ENCODE peak calls at places on chromosomes 7 and 10, in six cellular contexts. V is H9, Z is mesenchymal stem cell, I is neuronal stem cell, B is H1, W is IMR-90. R is an unnamed sample.

GRCh38 chr7:44099669-44100068 is 4.5 kb upstream of the AEBP1 start:
- DNase-seq in V (no peak), Z (no peak), I (no peak), B (no peak), W (no peak), R (no peak)

GRCh38 chr10:62850646-62851045 is 34.5 kb upstream of the EGR2 start:
- DNase-seq in V (no peak), Z (no peak), I (no peak), B (no peak), W (no peak), R (no peak)

GRCh38 chr7:122300607-122301079 is 3.9 kb downstream of the FEZF1 start:
- DNase-seq in V (no peak), Z (no peak), I (no peak), B (no peak), W (no peak), R (no peak)

GRCh38 chr7:8058322-8058721 is 89.7 kb downstream of the GLCCI1 start:
- DNase-seq in V (no peak), Z (no peak), I (no peak), B (no peak), W (no peak), R (no peak)

GRCh38 chr7:42747073-42747472 is 164.8 kb downstream of the C7orf25 start:
- DNase-seq in V (no peak), Z (peak; percentile 22), I (no peak), B (no peak), W (no peak), R (no peak)

GRCh38 chr7:50221028-50221427 is 83.5 kb upstream of the IKZF1 start:
- DNase-seq in V (no peak), Z (no peak), I (no peak), B (no peak), W (no peak), R (no peak)

GRCh38 chr7:157468221-157469111 is 131.7 kb downstream of the DNAJB6 start:
- DNase-seq in V (peak; percentile 23), Z (no peak), I (no peak), B (no peak), W (no peak), R (no peak)

GRCh38 chr7:12322903-12323300 is 80.8 kb downstream of the VWDE start:
- DNase-seq in V (no peak), Z (no peak), I (no peak), B (no peak), W (no peak), R (no peak)

GRCh38 chr7:26686448-26686981 is 177.9 kb downstream of the SKAP2 start:
- DNase-seq in V (peak; percentile 66), Z (peak; percentile 72), I (peak; percentile 31), B (peak; percentile 19), W (peak; percentile 92), R (peak; percentile 77)

GRCh38 chr7:90409667-90410066 is 6.4 kb downstream of the CLDN12 start:
- DNase-seq in V (no peak), Z (no peak), I (no peak), B (no peak), W (no peak), R (no peak)

DNA sequence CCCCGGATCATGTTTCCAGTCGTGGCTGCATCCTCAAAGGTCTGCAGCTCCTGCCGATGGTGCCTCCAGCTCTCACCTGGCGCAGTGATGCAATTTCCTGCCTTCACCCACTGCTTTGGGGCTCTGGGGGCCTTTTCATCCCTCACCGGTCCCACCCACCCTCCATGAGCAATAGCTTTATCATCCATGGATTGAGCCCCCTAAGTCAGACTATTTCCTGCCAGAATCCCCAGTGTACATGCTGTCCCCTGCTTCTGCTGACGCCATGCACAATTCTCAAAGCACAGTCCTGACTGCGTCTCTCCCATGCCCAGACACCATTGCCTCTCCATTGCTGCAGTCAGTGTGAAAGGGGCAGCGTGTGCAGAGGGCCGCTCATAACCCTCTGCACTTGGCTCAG is 49.7 kb downstream of the FAM241B start:
- DNase-seq in V (no peak), Z (no peak), I (no peak), B (no peak), W (no peak), R (no peak)
- H3K14ac ChIP-seq in V (no peak overlapping the region), Z (no peak overlapping the region), I (no peak overlapping the region), B (no peak overlapping the region), W (no peak overlapping the region), R (no peak overlapping the region)

DNA sequence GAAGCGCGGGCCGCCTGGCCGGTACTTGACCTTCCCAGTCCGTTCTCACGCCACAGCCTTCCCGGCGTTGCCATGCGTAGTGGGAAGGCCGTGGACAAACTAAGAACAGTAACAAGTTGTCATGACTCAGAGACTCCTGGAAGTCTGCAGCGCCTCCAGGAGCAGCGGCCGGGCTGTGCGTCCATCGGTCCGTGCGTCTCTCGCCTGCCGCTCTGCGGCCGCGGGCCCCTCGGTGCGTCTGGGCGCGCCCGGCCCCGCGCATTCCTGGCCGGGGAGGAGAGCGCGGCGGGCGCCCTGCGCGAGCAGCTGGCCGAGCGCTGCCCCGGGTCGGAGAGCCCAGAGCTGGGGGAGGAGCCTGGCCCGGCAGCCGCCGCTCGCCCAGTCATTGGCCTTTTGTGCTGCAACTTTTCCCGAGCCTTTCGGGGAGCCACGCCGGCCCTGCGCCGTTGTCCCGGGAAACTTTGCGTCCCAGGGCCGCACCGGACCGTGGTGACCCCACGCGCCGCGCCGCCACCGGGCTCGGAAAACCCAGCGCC is 123.7 kb downstream of the TACC2 start:
- DNase-seq in V (peak; percentile 81), Z (peak; percentile 99), I (peak; percentile 70), B (peak; percentile 58), W (peak; percentile 96), R (peak; percentile 95)
- H3K14ac ChIP-seq in V (peak overlapping the region; percentile 86), Z (peak overlapping the region; percentile 71), I (no peak overlapping the region), B (no peak overlapping the region), W (peak overlapping the region; percentile 14), R (peak overlapping the region; percentile 88)

DNA sequence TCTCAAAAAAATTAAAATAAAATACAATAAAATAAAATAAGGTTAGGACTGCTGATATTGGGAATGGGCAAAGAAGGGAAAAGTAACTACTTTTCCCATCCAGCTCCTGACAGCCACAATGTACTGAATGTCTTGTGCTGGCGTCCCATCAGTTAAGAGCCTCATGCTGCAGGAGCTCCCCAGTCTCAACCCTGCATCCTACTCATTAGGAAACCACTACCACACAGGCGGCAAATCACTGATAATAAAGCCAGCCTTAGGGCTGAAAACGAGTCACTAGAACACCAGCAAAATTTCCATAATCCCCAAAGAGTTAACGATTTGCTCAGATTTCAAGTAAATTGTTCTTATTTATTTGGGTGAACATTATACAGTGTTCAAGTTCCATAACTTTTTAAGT is 4.3 kb downstream of the YWHAG start:
- DNase-seq in V (no peak), Z (no peak), I (no peak), B (no peak), W (no peak), R (no peak)
- H3K14ac ChIP-seq in V (no peak overlapping the region), Z (no peak overlapping the region), I (no peak overlapping the region), B (no peak overlapping the region), W (no peak overlapping the region), R (no peak overlapping the region)

GRCh38 chr7:300048-300447 is 10.1 kb downstream of the FOXL3 start:
- DNase-seq in V (no peak), Z (no peak), I (no peak), B (no peak), W (no peak), R (no peak)

GRCh38 chr7:299628-300027 is 9.7 kb downstream of the FOXL3 start:
- DNase-seq in V (no peak), Z (no peak), I (no peak), B (no peak), W (no peak), R (no peak)

GRCh38 chr7:301291-302053 is 11.5 kb downstream of the FOXL3 start:
- DNase-seq in V (no peak), Z (no peak), I (no peak), B (no peak), W (no peak), R (no peak)

GRCh38 chr7:299169-299568 is 9.2 kb downstream of the FOXL3 start:
- DNase-seq in V (no peak), Z (no peak), I (no peak), B (no peak), W (no peak), R (no peak)

DNA sequence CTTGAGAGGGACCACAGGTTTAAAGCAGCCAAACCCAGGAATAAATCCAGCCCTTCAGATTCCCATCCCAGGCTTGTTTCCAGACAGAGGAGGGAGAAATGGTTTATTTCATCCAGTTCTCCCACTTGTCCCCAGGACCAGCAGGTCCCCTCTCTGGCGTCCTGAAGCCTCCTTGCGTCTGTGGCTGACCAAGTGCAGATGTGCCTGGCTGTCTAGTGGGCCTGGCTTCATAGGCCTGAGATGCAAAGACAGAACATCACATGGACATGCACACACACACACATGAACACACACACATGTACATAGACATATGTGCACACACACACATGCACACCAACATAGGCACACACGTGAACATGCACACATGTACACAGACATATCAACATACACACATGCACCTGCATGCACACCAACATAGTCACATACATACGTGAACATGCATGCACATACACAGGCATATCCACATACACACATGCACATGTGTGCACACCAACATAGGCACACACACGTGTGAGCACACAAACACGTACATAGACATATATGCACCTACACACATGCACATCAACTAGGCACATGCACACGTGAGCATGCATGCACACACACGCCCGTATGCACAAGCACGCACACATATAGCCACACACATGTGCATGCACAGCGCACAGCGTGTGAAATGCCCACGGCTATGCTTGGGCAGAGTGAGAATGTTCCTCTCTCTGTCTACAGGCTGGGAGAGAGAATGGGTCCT is 10.7 kb downstream of the FOXL3 start:
- DNase-seq in V (no peak), Z (no peak), I (no peak), B (no peak), W (no peak), R (no peak)
- H3K14ac ChIP-seq in V (no peak overlapping the region), Z (no peak overlapping the region), I (peak overlapping the region; percentile 56), B (no peak overlapping the region), W (no peak overlapping the region), R (no peak overlapping the region)